ENCODE peak calls at places on chromosomes 16 and 17, in six cellular contexts. X, D, A, G, H and J are unnamed samples.

GRCh38 chr16:76265434-76266045 is 11.7 kb upstream of the CNTNAP4 start:
- DNase-seq in A (peak), H (no peak), G (peak), D (peak), X (peak), J (peak)

GRCh38 chr17:29687601-29688000 is 64.9 kb upstream of the CORO6 start:
- DNase-seq in X (no peak), G (no peak), A (peak), D (no peak), H (no peak), J (no peak)

GRCh38 chr17:50976951-50977472 is 110.9 kb upstream of the TOB1 start:
- DNase-seq in D (no peak), H (no peak), G (no peak), A (no peak), X (no peak), J (no peak)

GRCh38 chr17:28057731-28058246 is 15.3 kb downstream of the NLK start:
- DNase-seq in D (peak), G (no peak), X (peak), H (no peak), A (no peak), J (no peak)

GRCh38 chr17:40341808-40342574 is 22.5 kb downstream of the GJD3 start:
- DNase-seq in G (peak), H (no peak), X (no peak), D (peak), A (peak), J (no peak)

GRCh38 chr17:32349503-32349853 is 479 bp upstream of the ZNF207 start:
- DNase-seq in D (no peak), G (peak), X (peak), H (no peak), A (peak), J (no peak)

GRCh38 chr17:30550512-30551273 is 73.5 kb downstream of the GOSR1 start:
- DNase-seq in G (no peak), D (no peak), H (no peak), A (peak), X (peak), J (peak)

GRCh38 chr17:1171953-1172352 is 7.8 kb downstream of the ABR start:
- DNase-seq in X (no peak), G (no peak), A (no peak), H (no peak), D (no peak), J (no peak)

GRCh38 chr17:4598776-4599504 is 14.6 kb downstream of the SMTNL2 start:
- DNase-seq in A (no peak), G (no peak), D (no peak), H (no peak), X (no peak), J (no peak)

GRCh38 chr17:68080411-68081150 is 45.0 kb downstream of the KPNA2 start:
- DNase-seq in H (no peak), G (no peak), D (no peak), X (no peak), A (no peak), J (no peak)

GRCh38 chr16:25155553-25156460 is 44.3 kb downstream of the LCMT1 start:
- DNase-seq in H (no peak), A (peak), G (no peak), X (no peak), D (no peak), J (no peak)

GRCh38 chr17:40900819-40901356 is 15.8 kb upstream of the KRT20 start:
- DNase-seq in A (no peak), D (no peak), G (no peak), X (no peak), H (no peak), J (no peak)